ENCODE peak calls at places on chromosomes 2 and 18, in nine cellular contexts. C is GM12865; E is bronchial epithelial cell; J is lower lobe of right lung; B is effector memory CD4-positive, alpha-beta T cell; S is cardiac fibroblast; I is fibroblast of lung; M is HL-60; W is tibial nerve. X is an unnamed sample.

GRCh38 chr18:48804856-48805610 is 145.7 kb downstream of the SMAD7 start:
- DNase-seq in C (no peak), E (no peak), J (peak; percentile 30), B (no peak), S (no peak), I (no peak), M (no peak), W (no peak), X (no peak)

GRCh38 chr2:180679693-180680092 is 300.7 kb upstream of the UBE2E3 start:
- DNase-seq in C (no peak), E (peak; percentile 28), J (no peak), B (no peak), S (no peak), I (no peak), M (no peak), W (no peak), X (no peak)

GRCh38 chr2:119744335-119744939 is 15.3 kb upstream of the PTPN4 start:
- DNase-seq in C (no peak), E (peak; percentile 94), J (peak; percentile 53), B (no peak), S (peak; percentile 36), I (no peak), M (no peak), W (no peak), X (peak; percentile 97)

GRCh38 chr2:30115141-30115980 is 31.4 kb upstream of the YPEL5 start:
- DNase-seq in C (peak; percentile 72), E (peak; percentile 70), J (peak; percentile 81), B (peak; percentile 39), S (peak; percentile 89), I (peak; percentile 82), M (peak; percentile 39), W (peak; percentile 83), X (peak; percentile 88)

GRCh38 chr2:147869934-147870333 is 25.1 kb downstream of the ACVR2A start:
- DNase-seq in C (no peak), E (no peak), J (no peak), B (no peak), S (no peak), I (no peak), M (no peak), W (no peak), X (no peak)

GRCh38 chr2:107633580-107634147 is 193.0 kb upstream of the RGPD4 start:
- DNase-seq in C (no peak), E (peak; percentile 93), J (no peak), B (no peak), S (peak; percentile 94), I (peak; percentile 84), M (peak; percentile 33), W (no peak), X (peak; percentile 83)

GRCh38 chr18:76494181-76494540 is 881 bp downstream of the ZNF516 start:
- DNase-seq in C (peak; percentile 38), E (no peak), J (no peak), B (no peak), S (peak; percentile 23), I (peak; percentile 48), M (no peak), W (peak; percentile 37), X (no peak)

GRCh38 chr2:74597456-74597855 is 42.9 kb downstream of the DOK1 start:
- DNase-seq in C (no peak), E (no peak), J (no peak), B (no peak), S (no peak), I (no peak), M (no peak), W (no peak), X (no peak)

GRCh38 chr2:122414911-122415310 is 659.5 kb downstream of the TSN start:
- DNase-seq in C (no peak), E (peak; percentile 90), J (no peak), B (no peak), S (peak; percentile 32), I (no peak), M (no peak), W (no peak), X (peak; percentile 10)

GRCh38 chr2:667332-668000 is 9.7 kb downstream of the TMEM18 start:
- DNase-seq in C (no peak), E (peak; percentile 81), J (no peak), B (no peak), S (peak; percentile 85), I (peak; percentile 77), M (peak; percentile 41), W (no peak), X (peak; percentile 86)

GRCh38 chr2:138223321-138223720 is 259.0 kb downstream of the HNMT start:
- DNase-seq in C (no peak), E (peak; percentile 64), J (no peak), B (no peak), S (no peak), I (no peak), M (no peak), W (no peak), X (peak; percentile 33)

GRCh38 chr18:5430131-5430530 is 113.7 kb downstream of the EPB41L3 start:
- DNase-seq in C (no peak), E (no peak), J (no peak), B (no peak), S (no peak), I (no peak), M (no peak), W (no peak), X (no peak)

GRCh38 chr2:172442072-172442895 is 14.9 kb downstream of the ITGA6 start:
- DNase-seq in C (no peak), E (peak; percentile 100), J (no peak), B (no peak), S (peak; percentile 89), I (peak; percentile 93), M (no peak), W (no peak), X (peak; percentile 99)

GRCh38 chr18:21073180-21073579 is 38.4 kb downstream of the ROCK1 start:
- DNase-seq in C (no peak), E (no peak), J (no peak), B (no peak), S (no peak), I (no peak), M (no peak), W (no peak), X (no peak)

GRCh38 chr2:28543316-28544068 is 47.6 kb downstream of the PLB1 start:
- DNase-seq in C (no peak), E (no peak), J (no peak), B (no peak), S (peak; percentile 62), I (no peak), M (no peak), W (no peak), X (no peak)

GRCh38 chr18:26405190-26405781 is 143.1 kb downstream of the KCTD1 start:
- DNase-seq in C (peak; percentile 74), E (peak; percentile 47), J (no peak), B (no peak), S (peak; percentile 56), I (peak; percentile 61), M (no peak), W (no peak), X (peak; percentile 62)

GRCh38 chr18:37778417-37779165 is 213.0 kb upstream of the CELF4 start:
- DNase-seq in C (peak; percentile 53), E (peak; percentile 36), J (peak; percentile 75), B (no peak), S (peak; percentile 21), I (peak; percentile 46), M (peak; percentile 30), W (no peak), X (peak; percentile 21)

GRCh38 chr2:209661286-209661685 is 110.3 kb upstream of the UNC80 start:
- DNase-seq in C (no peak), E (no peak), J (no peak), B (no peak), S (no peak), I (no peak), M (no peak), W (no peak), X (no peak)

GRCh38 chr2:68837164-68837860 is 33.9 kb downstream of the BMP10 start:
- DNase-seq in C (peak; percentile 85), E (peak; percentile 40), J (peak; percentile 91), B (peak; percentile 52), S (peak; percentile 57), I (peak; percentile 34), M (peak; percentile 54), W (peak; percentile 39), X (peak; percentile 65)

GRCh38 chr2:128027278-128027800 is 520 bp downstream of the SAP130 start:
- DNase-seq in C (peak; percentile 99), E (peak; percentile 93), J (peak; percentile 99), B (peak; percentile 99), S (peak; percentile 99), I (peak; percentile 98), M (peak; percentile 94), W (peak; percentile 99), X (peak; percentile 98)

GRCh38 chr18:13797157-13797611 is 26.8 kb upstream of the MC5R start:
- DNase-seq in C (no peak), E (peak; percentile 89), J (no peak), B (no peak), S (peak; percentile 60), I (no peak), M (no peak), W (no peak), X (peak; percentile 84)
- H3K4me3 ChIP-seq in C (no peak overlapping the region), E (no peak overlapping the region), J (no peak overlapping the region), B (no peak overlapping the region), S (no peak overlapping the region), I (no peak overlapping the region), M (no peak overlapping the region), W (no peak overlapping the region), X (no peak overlapping the region)

GRCh38 chr2:239285071-239285931 is 115.5 kb downstream of the HDAC4 start:
- DNase-seq in C (peak; percentile 59), E (no peak), J (peak; percentile 53), B (no peak), S (no peak), I (peak; percentile 43), M (no peak), W (peak; percentile 12), X (no peak)
- H3K4me3 ChIP-seq in C (no peak overlapping the region), E (no peak overlapping the region), J (peak overlapping the region; percentile 27), B (peak overlapping the region; percentile 33), S (no peak overlapping the region), I (no peak overlapping the region), M (peak overlapping the region; percentile 20), W (no peak overlapping the region), X (no peak overlapping the region)

DNA sequence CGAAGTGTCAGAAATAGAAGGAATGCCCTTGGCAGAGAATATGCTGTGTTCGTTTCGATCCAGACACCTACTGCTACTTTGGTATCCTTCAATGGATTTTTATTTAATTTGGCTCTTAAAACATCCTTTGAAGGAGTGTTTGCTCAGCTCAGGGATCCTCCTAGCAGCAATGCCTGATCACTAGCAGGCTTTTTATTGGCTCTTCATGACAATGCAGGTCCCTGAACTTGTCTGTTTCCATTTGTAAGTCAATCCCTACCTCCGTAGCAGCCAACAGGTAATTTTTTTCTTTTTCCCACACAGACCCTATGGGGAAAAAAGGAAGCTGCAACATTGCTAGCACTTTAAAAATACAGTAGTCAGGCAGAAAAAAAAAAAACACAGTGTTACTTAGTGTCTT is 366.2 kb upstream of the LRRTM1 start:
- DNase-seq in C (no peak), E (no peak), J (no peak), B (no peak), S (no peak), I (no peak), M (no peak), W (no peak), X (no peak)
- H3K4me3 ChIP-seq in C (no peak overlapping the region), E (no peak overlapping the region), J (no peak overlapping the region), B (no peak overlapping the region), S (no peak overlapping the region), I (no peak overlapping the region), M (no peak overlapping the region), W (no peak overlapping the region), X (no peak overlapping the region)

DNA sequence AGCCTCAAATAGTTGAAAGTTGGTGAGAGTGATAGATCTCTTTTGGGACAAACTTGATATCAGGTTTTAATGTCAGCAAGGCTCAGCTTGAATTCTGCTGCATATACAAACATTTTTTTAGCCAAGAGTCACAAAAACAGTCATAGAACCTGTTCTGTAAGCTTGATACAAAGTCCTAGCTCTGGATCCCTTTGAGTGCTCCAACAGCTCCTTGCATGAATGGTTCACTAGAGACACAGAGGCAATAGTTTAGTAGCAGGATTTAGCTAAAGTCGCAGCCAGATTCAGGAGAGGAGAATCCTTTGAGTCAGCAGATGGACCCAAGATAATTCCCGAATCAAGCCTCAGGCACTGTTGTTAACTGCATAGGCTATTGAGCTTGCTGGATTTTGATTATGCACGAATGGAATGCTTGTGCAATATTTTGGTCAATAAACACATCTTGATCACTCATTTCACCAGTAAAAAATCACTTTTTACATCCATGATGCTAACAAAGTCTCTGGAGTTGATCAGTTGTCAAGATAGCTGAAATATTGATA is 148.6 kb downstream of the KLHL14 start:
- DNase-seq in C (no peak), E (peak; percentile 33), J (no peak), B (no peak), S (no peak), I (no peak), M (no peak), W (no peak), X (peak; percentile 14)
- H3K4me3 ChIP-seq in C (no peak overlapping the region), E (no peak overlapping the region), J (no peak overlapping the region), B (no peak overlapping the region), S (no peak overlapping the region), I (no peak overlapping the region), M (no peak overlapping the region), W (no peak overlapping the region), X (no peak overlapping the region)

X was measured in PC-3.